ENCODE peak calls at places on chromosomes 16 and 17, in nine cellular contexts. F is GM23338, J is lung, V is HFF-Myc, Y is astrocyte, L is fibroblast of pulmonary artery, P is neural crest cell, M is AG04450, C is progenitor cell of endocrine pancreas. A is an unnamed sample.

GRCh38 chr16:2963074-2963610 is 933 bp upstream of the KREMEN2 start:
- DNase-seq in M (no peak), J (no peak), P (no peak), Y (no peak), C (no peak), F (no peak), L (no peak), V (no peak), A (no peak)

GRCh38 chr16:912684-913613 is 57.8 kb downstream of the LMF1 start:
- DNase-seq in C (no peak), F (no peak), L (no peak), J (no peak), Y (no peak), V (no peak), P (peak), M (no peak), A (no peak)

GRCh38 chr17:63035695-63036094 is 69.7 kb downstream of the TANC2 start:
- DNase-seq in P (no peak), L (no peak), F (no peak), C (no peak), Y (peak), J (no peak), V (no peak), M (no peak), A (peak)

GRCh38 chr17:37762669-37763068 is 17.8 kb upstream of the HNF1B start:
- DNase-seq in C (no peak), P (no peak), Y (no peak), M (no peak), L (no peak), J (no peak), V (no peak), F (no peak), A (no peak)

GRCh38 chr16:67663151-67663876 is 2.6 kb downstream of the PARD6A start:
- DNase-seq in P (no peak), V (no peak), C (no peak), Y (no peak), M (no peak), J (no peak), L (no peak), F (peak), A (no peak)

GRCh38 chr17:35986643-35987042 is at the start of gene CCL14:
- DNase-seq in Y (no peak), F (no peak), J (no peak), P (no peak), L (no peak), C (no peak), V (no peak), M (no peak), A (no peak)

GRCh38 chr17:63986842-63987615 is 11.1 kb upstream of the PRR29 start:
- DNase-seq in F (no peak), J (no peak), Y (no peak), V (no peak), M (no peak), P (no peak), C (no peak), L (no peak), A (no peak)

GRCh38 chr17:15944720-15945492 is at the start of gene ADORA2B:
- DNase-seq in F (peak), C (peak), Y (peak), V (no peak), M (no peak), L (peak), J (peak), P (peak), A (no peak)

GRCh38 chr17:27762527-27763305 is 37.6 kb downstream of the NOS2 start:
- DNase-seq in F (peak), V (no peak), P (no peak), L (peak), M (no peak), Y (peak), J (no peak), C (peak), A (peak)

GRCh38 chr17:65297916-65298315 is 160.7 kb downstream of the RGS9 start:
- DNase-seq in L (no peak), P (no peak), J (no peak), M (no peak), Y (no peak), F (no peak), C (no peak), V (no peak), A (no peak)

GRCh38 chr16:61998460-61998859 is 37.8 kb downstream of the CDH8 start:
- DNase-seq in M (no peak), P (no peak), V (no peak), J (no peak), Y (no peak), L (no peak), F (no peak), C (no peak), A (no peak)

GRCh38 chr16:2149630-2150417 is 1.4 kb downstream of the RAB26 start:
- DNase-seq in J (no peak), V (no peak), P (no peak), F (peak), Y (no peak), C (no peak), M (no peak), L (no peak), A (no peak)

GRCh38 chr17:77875881-77876509 is 82.5 kb upstream of the TNRC6C start:
- DNase-seq in P (no peak), V (no peak), C (no peak), L (no peak), F (no peak), Y (peak), J (no peak), M (no peak), A (no peak)

GRCh38 chr16:477758-478157 is 49.8 kb upstream of the CAPN15 start:
- DNase-seq in V (no peak), Y (peak), M (no peak), J (no peak), C (no peak), F (no peak), L (no peak), P (no peak), A (no peak)

GRCh38 chr17:56125830-56126819 is 27.1 kb upstream of the ANKFN1 start:
- DNase-seq in V (peak), P (peak), Y (peak), L (peak), M (peak), F (peak), C (peak), J (no peak), A (no peak)

GRCh38 chr17:8287651-8288335 is 677 bp upstream of the RANGRF start:
- DNase-seq in L (no peak), C (no peak), Y (no peak), V (no peak), J (peak), F (no peak), P (no peak), M (no peak), A (peak)

GRCh38 chr17:50052241-50052788 is 3.6 kb upstream of the ITGA3 start:
- DNase-seq in V (no peak), P (no peak), Y (no peak), L (no peak), M (no peak), F (no peak), J (no peak), C (no peak), A (peak)

GRCh38 chr17:29169806-29170591 is 10.2 kb downstream of the MYO18A start:
- DNase-seq in V (no peak), J (no peak), L (no peak), F (no peak), M (no peak), P (no peak), Y (no peak), C (no peak), A (no peak)

GRCh38 chr17:66807182-66807581 is 27.7 kb upstream of the CACNG5 start:
- DNase-seq in Y (no peak), C (no peak), J (no peak), M (no peak), P (no peak), F (no peak), L (no peak), V (no peak), A (no peak)

GRCh38 chr16:82562183-82562677 is 64.5 kb upstream of the CDH13 start:
- DNase-seq in J (no peak), V (no peak), P (no peak), C (no peak), M (no peak), L (no peak), F (no peak), Y (no peak), A (no peak)

GRCh38 chr16:87836346-87836843 is 32.9 kb downstream of the SLC7A5 start:
- DNase-seq in M (no peak), J (no peak), V (no peak), L (no peak), Y (no peak), C (no peak), F (no peak), P (no peak), A (no peak)

GRCh38 chr17:41500131-41500911 is 5.1 kb downstream of the KRT13 start:
- DNase-seq in Y (peak), F (no peak), J (no peak), P (no peak), V (peak), M (no peak), L (peak), C (no peak), A (no peak)

GRCh38 chr16:64952177-64952576 is 169.7 kb downstream of the CDH11 start:
- DNase-seq in J (no peak), M (peak), C (no peak), L (peak), P (no peak), Y (peak), V (peak), F (no peak), A (no peak)

GRCh38 chr17:45843722-45844121 is 959 bp upstream of the SPPL2C start:
- DNase-seq in J (no peak), F (no peak), P (no peak), L (no peak), Y (no peak), M (no peak), V (no peak), C (no peak), A (no peak)

GRCh38 chr17:36921131-36921851 is 16.0 kb upstream of the LHX1 start:
- DNase-seq in L (peak), P (no peak), Y (peak), M (no peak), J (no peak), V (no peak), C (no peak), F (peak), A (peak)

GRCh38 chr16:82396509-82396908 is 226.5 kb upstream of the MPHOSPH6 start:
- DNase-seq in F (no peak), Y (no peak), L (no peak), C (no peak), M (no peak), J (no peak), P (no peak), V (no peak), A (no peak)

GRCh38 chr16:52191533-52192134 is 355.3 kb downstream of the TOX3 start:
- DNase-seq in J (peak), L (peak), Y (peak), V (peak), F (peak), P (peak), M (peak), C (peak), A (peak)

GRCh38 chr17:17667947-17668346 is 13.3 kb upstream of the RAI1 start:
- DNase-seq in F (no peak), M (no peak), Y (no peak), V (no peak), C (no peak), P (no peak), J (no peak), L (no peak), A (no peak)

GRCh38 chr16:67394271-67395104 is 1.2 kb upstream of the TPPP3 start:
- DNase-seq in C (no peak), Y (no peak), L (no peak), F (peak), P (no peak), V (no peak), M (no peak), J (no peak), A (no peak)

GRCh38 chr17:68089881-68090280 is 54.3 kb downstream of the KPNA2 start:
- DNase-seq in M (no peak), P (no peak), V (no peak), J (peak), Y (peak), C (no peak), L (peak), F (no peak), A (peak)

GRCh38 chr16:1916654-1916990 is 1.6 kb downstream of the HS3ST6 start:
- DNase-seq in Y (no peak), C (no peak), V (no peak), J (no peak), L (no peak), F (peak), M (no peak), P (no peak), A (no peak)

GRCh38 chr16:67244387-67245188 is 2.7 kb downstream of the FHOD1 start:
- DNase-seq in L (peak), M (no peak), Y (peak), P (no peak), V (peak), J (peak), C (no peak), F (no peak), A (no peak)

GRCh38 chr16:80743273-80743672 is 61.1 kb downstream of the CDYL2 start:
- DNase-seq in V (no peak), J (no peak), F (no peak), M (no peak), L (no peak), P (no peak), C (no peak), Y (no peak), A (no peak)

GRCh38 chr16:11224096-11224893 is 31.7 kb downstream of the SOCS1 start:
- DNase-seq in F (peak), C (no peak), L (no peak), Y (no peak), P (no peak), M (no peak), J (peak), V (no peak), A (no peak)

GRCh38 chr17:40663252-40663651 is 1.7 kb downstream of the KRT222 start:
- DNase-seq in V (no peak), P (no peak), C (no peak), F (peak), M (no peak), Y (no peak), L (no peak), J (no peak), A (no peak)

GRCh38 chr17:57110579-57111367 is 25.7 kb downstream of the AKAP1 start:
- DNase-seq in C (no peak), M (no peak), L (no peak), P (no peak), J (no peak), Y (no peak), V (no peak), F (no peak), A (no peak)

GRCh38 chr16:25570131-25570530 is 121.6 kb upstream of the HS3ST4 start:
- DNase-seq in L (no peak), V (no peak), J (no peak), C (no peak), P (no peak), F (no peak), Y (no peak), M (no peak), A (no peak)

GRCh38 chr16:23155445-23156049 is 6.3 kb upstream of the USP31 start:
- DNase-seq in C (no peak), Y (no peak), L (peak), V (no peak), F (peak), M (no peak), J (no peak), P (no peak), A (no peak)

GRCh38 chr16:16960785-16961184 is 510.0 kb downstream of the XYLT1 start:
- DNase-seq in L (no peak), J (no peak), C (no peak), Y (no peak), P (no peak), F (peak), M (no peak), V (no peak), A (no peak)

GRCh38 chr16:16956376-16956775 is 514.4 kb downstream of the XYLT1 start:
- DNase-seq in C (no peak), V (no peak), J (no peak), Y (no peak), F (no peak), L (no peak), P (no peak), M (no peak), A (no peak)
- TF ChIP-seq CTCF in C (no peak), V (no peak), J (no peak), Y (no peak), F (no peak), L (no peak), P (no peak), M (no peak), A (no peak)

DNA sequence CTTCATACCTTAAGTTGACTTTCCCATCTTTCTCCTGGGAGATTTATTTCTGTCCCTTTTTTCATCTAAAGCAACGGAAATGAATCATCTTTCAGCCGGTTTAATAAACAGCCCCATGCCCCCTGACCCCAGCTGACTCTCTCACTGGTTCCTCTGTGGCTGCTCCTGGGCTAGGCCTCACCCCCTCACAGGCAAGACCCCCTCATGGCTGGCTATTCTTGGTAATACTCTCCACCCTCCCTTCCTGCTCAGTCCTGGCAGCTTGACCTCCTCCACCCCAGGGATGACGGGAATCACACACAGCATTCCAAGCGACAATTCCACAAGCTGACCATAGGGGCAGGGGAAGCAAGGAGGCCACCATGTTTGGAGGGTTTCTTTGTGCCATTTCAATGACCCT is 1.5 kb upstream of the ADAP2 start:
- DNase-seq in P (no peak), V (no peak), L (peak), F (peak), Y (no peak), M (peak), C (no peak), J (no peak), A (no peak)
- TF ChIP-seq CTCF in P (no peak), V (no peak), L (peak), F (peak), Y (no peak), M (peak), C (peak), J (no peak), A (no peak)

DNA sequence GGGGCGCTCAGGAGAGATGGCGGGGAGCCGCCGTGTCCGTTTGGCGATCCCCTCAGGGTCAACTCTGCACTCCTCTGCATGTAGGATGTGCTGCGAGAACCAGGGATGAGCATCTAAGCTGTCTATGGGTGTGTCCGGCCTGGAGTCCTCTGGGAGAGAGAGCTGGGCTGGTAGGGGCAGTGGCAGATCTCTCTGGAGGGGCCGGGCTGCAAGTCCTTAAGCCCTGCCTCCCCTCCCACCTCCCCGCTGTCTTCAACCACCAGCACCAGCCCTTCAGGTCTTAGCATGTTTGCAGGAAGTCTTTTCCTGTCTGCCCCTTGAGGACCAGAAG is 8.4 kb downstream of the FAM171A2 start:
- DNase-seq in V (no peak), M (no peak), C (no peak), P (no peak), L (no peak), F (peak), J (no peak), Y (no peak), A (no peak)
- TF ChIP-seq CTCF in V (no peak), M (no peak), C (no peak), P (no peak), L (no peak), F (no peak), J (no peak), Y (no peak), A (no peak)

GRCh38 chr16:57146735-57147134 is 39.1 kb downstream of the PSME3IP1 start:
- DNase-seq in F (peak), L (no peak), P (no peak), Y (no peak), V (no peak), M (no peak), J (no peak), C (no peak), A (no peak)
- TF ChIP-seq CTCF in F (peak), L (peak), P (peak), Y (no peak), V (peak), M (peak), J (no peak), C (peak), A (no peak)

DNA sequence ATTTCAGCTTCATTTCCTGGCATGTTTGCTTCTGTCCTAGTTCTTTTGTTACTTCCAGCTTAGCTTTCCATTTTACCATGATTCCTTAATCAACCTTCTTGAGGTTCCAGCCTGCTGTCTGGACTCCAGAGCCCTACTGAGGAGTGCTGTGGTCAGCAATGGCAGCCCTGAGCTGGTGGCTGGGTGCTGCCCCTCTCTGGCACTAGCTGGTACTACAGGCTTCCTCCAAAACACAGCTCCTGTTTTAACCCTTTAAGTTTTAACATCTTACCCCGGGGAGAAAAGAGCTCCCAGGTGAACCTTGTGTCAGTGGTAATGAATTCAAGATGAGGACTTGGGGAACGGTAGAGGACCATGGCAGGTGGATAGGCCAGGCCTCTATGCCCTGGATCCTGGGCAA is 395.5 kb downstream of the TMEM114 start:
- DNase-seq in V (no peak), F (peak), C (no peak), M (no peak), L (no peak), J (no peak), Y (no peak), P (peak), A (no peak)
- TF ChIP-seq CTCF in V (peak), F (peak), C (peak), M (no peak), L (no peak), J (no peak), Y (no peak), P (peak), A (peak)

GRCh38 chr17:42920922-42921321 is 20.3 kb downstream of the G6PC1 start:
- DNase-seq in Y (no peak), P (no peak), F (no peak), L (peak), M (no peak), V (no peak), J (peak), C (no peak), A (no peak)

GRCh38 chr17:42918902-42919521 is 18.4 kb downstream of the G6PC1 start:
- DNase-seq in V (no peak), M (no peak), L (no peak), P (no peak), F (no peak), J (no peak), C (no peak), Y (no peak), A (peak)

GRCh38 chr17:42917236-42917603 is 16.6 kb downstream of the G6PC1 start:
- DNase-seq in J (no peak), F (peak), M (no peak), P (no peak), L (no peak), Y (peak), C (no peak), V (no peak), A (no peak)

GRCh38 chr17:42922335-42922734 is 21.7 kb downstream of the G6PC1 start:
- DNase-seq in Y (peak), C (no peak), V (no peak), P (no peak), F (no peak), J (no peak), L (peak), M (no peak), A (no peak)

GRCh38 chr17:42920106-42920900 is 19.7 kb downstream of the G6PC1 start:
- DNase-seq in Y (no peak), M (no peak), L (no peak), P (no peak), F (no peak), J (no peak), V (no peak), C (no peak), A (no peak)
- TF ChIP-seq CTCF in Y (no peak), M (no peak), L (no peak), P (no peak), F (no peak), J (no peak), V (no peak), C (no peak), A (no peak)